ENCODE peak calls at places on chromosomes 2 and 18, in eight cellular contexts. One of them, this sample, is unnamed.

GRCh38 chr2:70371753-70372152 is 69.9 kb upstream of the FAM136A start:
- DNase-seq in dorsolateral prefrontal cortex: no peak
- DNase-seq in endothelial cell of umbilical vein: peak
- DNase-seq in A549: no peak
- DNase-seq in CD4-positive, alpha-beta T cell: no peak
- DNase-seq in fibroblast of lung: peak
- DNase-seq in GM23338: no peak
- DNase-seq in astrocyte of the spinal cord: peak
- DNase-seq in this sample: no peak

GRCh38 chr18:73365018-73365417 is 497.2 kb upstream of the NETO1 start:
- DNase-seq in dorsolateral prefrontal cortex: no peak
- DNase-seq in endothelial cell of umbilical vein: no peak
- DNase-seq in A549: no peak
- DNase-seq in CD4-positive, alpha-beta T cell: no peak
- DNase-seq in fibroblast of lung: peak
- DNase-seq in GM23338: no peak
- DNase-seq in astrocyte of the spinal cord: peak
- DNase-seq in this sample: no peak

GRCh38 chr2:148742373-148742772 is 97.8 kb downstream of the EPC2 start:
- DNase-seq in dorsolateral prefrontal cortex: no peak
- DNase-seq in endothelial cell of umbilical vein: no peak
- DNase-seq in A549: no peak
- DNase-seq in CD4-positive, alpha-beta T cell: no peak
- DNase-seq in fibroblast of lung: no peak
- DNase-seq in GM23338: no peak
- DNase-seq in astrocyte of the spinal cord: no peak
- DNase-seq in this sample: no peak

GRCh38 chr2:46029332-46029811 is 267.8 kb upstream of the EPAS1 start:
- DNase-seq in dorsolateral prefrontal cortex: no peak
- DNase-seq in endothelial cell of umbilical vein: peak
- DNase-seq in A549: peak
- DNase-seq in CD4-positive, alpha-beta T cell: no peak
- DNase-seq in fibroblast of lung: peak
- DNase-seq in GM23338: no peak
- DNase-seq in astrocyte of the spinal cord: peak
- DNase-seq in this sample: no peak

GRCh38 chr18:38933322-38933721 is 1367.7 kb upstream of the CELF4 start:
- DNase-seq in dorsolateral prefrontal cortex: no peak
- DNase-seq in endothelial cell of umbilical vein: no peak
- DNase-seq in A549: no peak
- DNase-seq in CD4-positive, alpha-beta T cell: no peak
- DNase-seq in fibroblast of lung: no peak
- DNase-seq in GM23338: no peak
- DNase-seq in astrocyte of the spinal cord: no peak
- DNase-seq in this sample: no peak

GRCh38 chr18:45482286-45482685 is 133.0 kb upstream of the SLC14A2 start:
- DNase-seq in dorsolateral prefrontal cortex: no peak
- DNase-seq in endothelial cell of umbilical vein: no peak
- DNase-seq in A549: no peak
- DNase-seq in CD4-positive, alpha-beta T cell: no peak
- DNase-seq in fibroblast of lung: no peak
- DNase-seq in GM23338: no peak
- DNase-seq in astrocyte of the spinal cord: peak
- DNase-seq in this sample: no peak

GRCh38 chr2:102453497-102453896 is 19.5 kb upstream of the SLC9A4 start:
- DNase-seq in dorsolateral prefrontal cortex: no peak
- DNase-seq in endothelial cell of umbilical vein: no peak
- DNase-seq in A549: no peak
- DNase-seq in CD4-positive, alpha-beta T cell: no peak
- DNase-seq in fibroblast of lung: no peak
- DNase-seq in GM23338: no peak
- DNase-seq in astrocyte of the spinal cord: no peak
- DNase-seq in this sample: no peak

GRCh38 chr2:12070581-12070980 is 324.1 kb downstream of the LPIN1 start:
- DNase-seq in dorsolateral prefrontal cortex: no peak
- DNase-seq in endothelial cell of umbilical vein: no peak
- DNase-seq in A549: no peak
- DNase-seq in CD4-positive, alpha-beta T cell: no peak
- DNase-seq in fibroblast of lung: no peak
- DNase-seq in GM23338: no peak
- DNase-seq in astrocyte of the spinal cord: no peak
- DNase-seq in this sample: no peak

GRCh38 chr2:120984452-120985173 is 248.9 kb downstream of the GLI2 start:
- DNase-seq in dorsolateral prefrontal cortex: no peak
- DNase-seq in endothelial cell of umbilical vein: no peak
- DNase-seq in A549: no peak
- DNase-seq in CD4-positive, alpha-beta T cell: no peak
- DNase-seq in fibroblast of lung: no peak
- DNase-seq in GM23338: no peak
- DNase-seq in astrocyte of the spinal cord: no peak
- DNase-seq in this sample: no peak

GRCh38 chr18:54222922-54223567 is 1.4 kb downstream of the MBD2 start:
- DNase-seq in dorsolateral prefrontal cortex: no peak
- DNase-seq in endothelial cell of umbilical vein: no peak
- DNase-seq in A549: peak
- DNase-seq in CD4-positive, alpha-beta T cell: peak
- DNase-seq in fibroblast of lung: no peak
- DNase-seq in GM23338: no peak
- DNase-seq in astrocyte of the spinal cord: no peak
- DNase-seq in this sample: no peak

GRCh38 chr2:203585541-203585940 is 50.4 kb upstream of the RAPH1 start:
- DNase-seq in dorsolateral prefrontal cortex: no peak
- DNase-seq in endothelial cell of umbilical vein: no peak
- DNase-seq in A549: no peak
- DNase-seq in CD4-positive, alpha-beta T cell: no peak
- DNase-seq in fibroblast of lung: no peak
- DNase-seq in GM23338: no peak
- DNase-seq in astrocyte of the spinal cord: no peak
- DNase-seq in this sample: no peak

GRCh38 chr2:26722911-26723310 is 30.4 kb downstream of the KCNK3 start:
- DNase-seq in dorsolateral prefrontal cortex: no peak
- DNase-seq in endothelial cell of umbilical vein: no peak
- DNase-seq in A549: no peak
- DNase-seq in CD4-positive, alpha-beta T cell: no peak
- DNase-seq in fibroblast of lung: no peak
- DNase-seq in GM23338: no peak
- DNase-seq in astrocyte of the spinal cord: no peak
- DNase-seq in this sample: no peak

GRCh38 chr2:173713904-173714555 is 251.1 kb downstream of the SP3 start:
- DNase-seq in dorsolateral prefrontal cortex: no peak
- DNase-seq in endothelial cell of umbilical vein: no peak
- DNase-seq in A549: no peak
- DNase-seq in CD4-positive, alpha-beta T cell: no peak
- DNase-seq in fibroblast of lung: no peak
- DNase-seq in GM23338: no peak
- DNase-seq in astrocyte of the spinal cord: no peak
- DNase-seq in this sample: no peak

DNA sequence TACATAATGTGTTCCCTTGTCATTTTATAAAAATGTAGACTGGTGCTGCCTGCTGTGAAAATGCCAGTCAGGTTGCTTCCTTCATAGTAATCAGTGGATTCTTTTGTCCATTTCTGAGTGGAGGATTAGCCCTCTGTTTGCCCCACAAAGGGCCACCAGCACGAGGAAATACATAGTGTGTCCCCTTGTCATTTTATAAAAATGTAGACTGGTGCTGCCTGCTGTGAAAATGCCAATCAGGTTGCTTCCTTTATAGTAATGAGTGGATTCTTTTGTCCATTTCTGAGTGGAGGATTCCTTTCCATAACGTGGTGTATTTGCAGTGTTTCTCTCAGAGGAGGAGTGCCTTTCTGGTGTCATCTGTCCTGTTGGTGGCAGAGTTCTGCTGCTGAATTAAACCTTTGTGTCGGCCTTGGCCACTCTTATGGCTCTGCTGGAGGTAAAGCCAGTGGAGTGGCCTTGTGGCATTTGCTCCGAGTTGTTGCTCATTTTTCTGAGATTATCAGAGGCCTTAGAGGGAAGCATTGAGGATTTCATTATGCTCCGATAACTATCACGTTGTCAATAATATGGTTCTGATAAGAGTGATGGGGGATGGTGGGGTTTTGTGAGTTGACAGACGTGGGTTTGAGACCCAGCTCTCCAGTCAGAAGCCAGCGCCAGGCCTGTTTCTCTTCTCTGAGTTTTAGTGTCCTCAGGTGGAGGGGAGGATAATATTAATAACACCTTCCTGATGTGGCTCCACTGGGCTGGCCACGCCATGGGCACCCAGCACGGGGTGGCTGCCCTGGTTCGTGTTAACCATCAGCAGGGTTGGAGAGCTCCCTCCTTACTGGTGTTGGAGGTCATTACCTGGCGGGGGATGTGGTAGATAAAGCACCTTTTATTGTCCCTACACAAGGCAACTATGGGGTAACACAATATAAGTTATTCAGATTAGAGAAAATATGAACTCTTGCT is 96.6 kb downstream of the NEDD4L start:
- DNase-seq in dorsolateral prefrontal cortex: no peak
- DNase-seq in endothelial cell of umbilical vein: no peak
- DNase-seq in A549: no peak
- DNase-seq in CD4-positive, alpha-beta T cell: no peak
- DNase-seq in fibroblast of lung: no peak
- DNase-seq in GM23338: no peak
- DNase-seq in astrocyte of the spinal cord: no peak
- DNase-seq in this sample: no peak
- TF ChIP-seq CTCF in dorsolateral prefrontal cortex: peak
- TF ChIP-seq CTCF in endothelial cell of umbilical vein: no peak
- TF ChIP-seq CTCF in A549: no peak
- TF ChIP-seq CTCF in CD4-positive, alpha-beta T cell: no peak
- TF ChIP-seq CTCF in fibroblast of lung: no peak
- TF ChIP-seq CTCF in GM23338: peak
- TF ChIP-seq CTCF in astrocyte of the spinal cord: no peak
- TF ChIP-seq CTCF in this sample: no peak

GRCh38 chr2:192197387-192197786 is 2.7 kb upstream of the TMEFF2 start:
- DNase-seq in dorsolateral prefrontal cortex: no peak
- DNase-seq in endothelial cell of umbilical vein: peak
- DNase-seq in A549: peak
- DNase-seq in CD4-positive, alpha-beta T cell: no peak
- DNase-seq in fibroblast of lung: peak
- DNase-seq in GM23338: no peak
- DNase-seq in astrocyte of the spinal cord: peak
- DNase-seq in this sample: no peak
- TF ChIP-seq CTCF in dorsolateral prefrontal cortex: peak
- TF ChIP-seq CTCF in endothelial cell of umbilical vein: no peak
- TF ChIP-seq CTCF in A549: peak
- TF ChIP-seq CTCF in CD4-positive, alpha-beta T cell: no peak
- TF ChIP-seq CTCF in fibroblast of lung: peak
- TF ChIP-seq CTCF in GM23338: peak
- TF ChIP-seq CTCF in astrocyte of the spinal cord: peak
- TF ChIP-seq CTCF in this sample: no peak

GRCh38 chr2:71950256-71951066 is 197.2 kb downstream of the CYP26B1 start:
- DNase-seq in dorsolateral prefrontal cortex: no peak
- DNase-seq in endothelial cell of umbilical vein: no peak
- DNase-seq in A549: no peak
- DNase-seq in CD4-positive, alpha-beta T cell: no peak
- DNase-seq in fibroblast of lung: no peak
- DNase-seq in GM23338: no peak
- DNase-seq in astrocyte of the spinal cord: no peak
- DNase-seq in this sample: no peak
- TF ChIP-seq CTCF in dorsolateral prefrontal cortex: no peak
- TF ChIP-seq CTCF in endothelial cell of umbilical vein: no peak
- TF ChIP-seq CTCF in A549: no peak
- TF ChIP-seq CTCF in CD4-positive, alpha-beta T cell: no peak
- TF ChIP-seq CTCF in fibroblast of lung: no peak
- TF ChIP-seq CTCF in GM23338: no peak
- TF ChIP-seq CTCF in astrocyte of the spinal cord: no peak
- TF ChIP-seq CTCF in this sample: no peak

GRCh38 chr18:9614401-9615279 is at the start of gene PPP4R1:
- DNase-seq in dorsolateral prefrontal cortex: peak
- DNase-seq in endothelial cell of umbilical vein: peak
- DNase-seq in A549: peak
- DNase-seq in CD4-positive, alpha-beta T cell: peak
- DNase-seq in fibroblast of lung: peak
- DNase-seq in GM23338: peak
- DNase-seq in astrocyte of the spinal cord: peak
- DNase-seq in this sample: peak
- TF ChIP-seq CTCF in dorsolateral prefrontal cortex: no peak
- TF ChIP-seq CTCF in endothelial cell of umbilical vein: no peak
- TF ChIP-seq CTCF in A549: no peak
- TF ChIP-seq CTCF in CD4-positive, alpha-beta T cell: no peak
- TF ChIP-seq CTCF in fibroblast of lung: no peak
- TF ChIP-seq CTCF in GM23338: no peak
- TF ChIP-seq CTCF in astrocyte of the spinal cord: no peak
- TF ChIP-seq CTCF in this sample: no peak

GRCh38 chr2:126643431-126643830 is 12.5 kb upstream of the GYPC start:
- DNase-seq in dorsolateral prefrontal cortex: no peak
- DNase-seq in endothelial cell of umbilical vein: no peak
- DNase-seq in A549: no peak
- DNase-seq in CD4-positive, alpha-beta T cell: no peak
- DNase-seq in fibroblast of lung: no peak
- DNase-seq in GM23338: peak
- DNase-seq in astrocyte of the spinal cord: no peak
- DNase-seq in this sample: no peak
- TF ChIP-seq CTCF in dorsolateral prefrontal cortex: no peak
- TF ChIP-seq CTCF in endothelial cell of umbilical vein: no peak
- TF ChIP-seq CTCF in A549: no peak
- TF ChIP-seq CTCF in CD4-positive, alpha-beta T cell: no peak
- TF ChIP-seq CTCF in fibroblast of lung: no peak
- TF ChIP-seq CTCF in GM23338: peak
- TF ChIP-seq CTCF in astrocyte of the spinal cord: no peak
- TF ChIP-seq CTCF in this sample: no peak

DNA sequence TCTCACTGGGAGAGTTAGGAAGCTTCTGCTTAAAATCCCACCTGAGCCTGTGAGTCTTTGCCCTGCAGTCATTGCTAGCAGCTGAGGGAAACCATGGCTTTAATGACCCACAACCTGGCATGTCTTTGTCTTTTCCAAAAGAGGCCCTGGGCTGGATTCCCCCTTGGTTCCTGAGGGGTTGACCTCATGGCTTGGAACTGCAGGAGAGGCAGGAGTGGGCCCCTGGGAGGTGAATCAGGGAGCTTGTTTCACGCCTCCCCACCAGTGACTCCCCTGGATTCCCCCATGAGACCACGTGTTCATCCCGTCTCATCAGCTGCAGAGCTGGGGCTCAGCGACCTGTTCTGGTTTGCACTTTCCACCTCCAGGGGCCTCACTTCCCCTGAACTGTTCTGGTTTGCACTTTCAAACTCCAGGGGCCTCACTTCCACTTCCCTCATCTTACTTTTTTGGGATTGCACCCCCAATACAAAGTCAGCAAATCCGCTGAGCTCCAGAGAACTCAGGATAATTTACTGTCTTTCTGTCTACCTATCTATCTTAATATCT is 58.5 kb upstream of the TMEM18 start:
- DNase-seq in dorsolateral prefrontal cortex: no peak
- DNase-seq in endothelial cell of umbilical vein: no peak
- DNase-seq in A549: no peak
- DNase-seq in CD4-positive, alpha-beta T cell: no peak
- DNase-seq in fibroblast of lung: no peak
- DNase-seq in GM23338: peak
- DNase-seq in astrocyte of the spinal cord: no peak
- DNase-seq in this sample: no peak
- TF ChIP-seq CTCF in dorsolateral prefrontal cortex: no peak
- TF ChIP-seq CTCF in endothelial cell of umbilical vein: no peak
- TF ChIP-seq CTCF in A549: no peak
- TF ChIP-seq CTCF in CD4-positive, alpha-beta T cell: no peak
- TF ChIP-seq CTCF in fibroblast of lung: no peak
- TF ChIP-seq CTCF in GM23338: no peak
- TF ChIP-seq CTCF in astrocyte of the spinal cord: no peak
- TF ChIP-seq CTCF in this sample: no peak

This sample was measured in progenitor cell of endocrine pancreas.